ENCODE peak calls at places on chromosomes 4 and X, in six cellular contexts. E is RWPE1, J is H7, U is NCI-H1105, C is amygdala, L is nucleus accumbens. A is an unnamed sample.
A peak's percentile ranks its signal among the peaks of the same experiment; 100 is the strongest.

GRCh38 chr4:4689694-4690440 is 148.0 kb upstream of the STX18 start:
- DNase-seq in U (no peak), J (no peak), C (no peak), L (no peak), E (no peak), A (no peak)

GRCh38 chr4:74464291-74464690 is 19.4 kb downstream of the AREG start:
- DNase-seq in E (no peak), C (no peak), J (no peak), U (no peak), L (no peak), A (no peak)

GRCh38 chrX:39950035-39950688 is 147.6 kb downstream of the BCOR start:
- DNase-seq in L (no peak), J (no peak), U (no peak), C (no peak), E (peak; percentile 23), A (no peak)

GRCh38 chrX:100928660-100929613 is at the start of gene XKRX:
- DNase-seq in C (no peak), E (peak; percentile 38), L (no peak), U (peak; percentile 67), J (peak; percentile 79), A (peak; percentile 24)

GRCh38 chrX:133523094-133523493 is 107.8 kb upstream of the GPC4 start:
- DNase-seq in J (no peak), L (no peak), E (no peak), U (no peak), C (no peak), A (no peak)

GRCh38 chr4:154433543-154433942 is 58.1 kb downstream of the DCHS2 start:
- DNase-seq in E (no peak), C (no peak), J (no peak), L (no peak), U (no peak), A (no peak)

GRCh38 chr4:11436673-11437072 is 8.0 kb upstream of the HS3ST1 start:
- DNase-seq in L (no peak), U (no peak), E (no peak), J (peak; percentile 21), C (no peak), A (no peak)

GRCh38 chr4:4694296-4694772 is 152.5 kb upstream of the STX18 start:
- DNase-seq in E (no peak), L (peak; percentile 10), J (peak; percentile 81), C (no peak), U (no peak), A (peak; percentile 30)

GRCh38 chr4:174278467-174278866 is 5.0 kb downstream of the FBXO8 start:
- DNase-seq in J (no peak), C (no peak), E (no peak), U (no peak), L (no peak), A (peak; percentile 36)

GRCh38 chr4:118076958-118077766 is 42.9 kb downstream of the NDST3 start:
- DNase-seq in C (no peak), L (no peak), J (no peak), E (no peak), U (no peak), A (no peak)

GRCh38 chrX:66676413-66676812 is 37.5 kb upstream of the EDA2R start:
- DNase-seq in J (no peak), L (no peak), C (no peak), E (no peak), U (no peak), A (no peak)

GRCh38 chrX:15447985-15448639 is 45.0 kb downstream of the PIR start:
- DNase-seq in E (no peak), J (no peak), L (no peak), U (no peak), C (no peak), A (no peak)

GRCh38 chr4:114056599-114056998 is 77.2 kb upstream of the ARSJ start:
- DNase-seq in J (no peak), L (no peak), E (no peak), U (no peak), C (no peak), A (no peak)

GRCh38 chrX:135295238-135295943 is 13.9 kb upstream of the ETDC start:
- DNase-seq in U (no peak), E (no peak), J (peak; percentile 48), C (peak; percentile 27), L (peak; percentile 41), A (no peak)